ENCODE peak calls at places on chromosomes 5 and 9, in nine cellular contexts. D, C, Z, U, P, N, W, B and T are unnamed samples.

GRCh38 chr9:23683021-23683431 is 143.0 kb downstream of the ELAVL2 start:
- DNase-seq in B (peak), N (no peak), D (no peak), Z (no peak), P (no peak), W (no peak), U (no peak), C (no peak), T (peak)

GRCh38 chr5:169591636-169592035 is 8.1 kb downstream of the SPDL1 start:
- DNase-seq in N (no peak), P (no peak), U (no peak), Z (no peak), W (peak), C (no peak), D (no peak), B (peak), T (no peak)

GRCh38 chr9:4662989-4663792 is 1.1 kb downstream of the PLPP6 start:
- DNase-seq in N (no peak), D (no peak), W (no peak), Z (no peak), U (no peak), B (peak), P (no peak), C (peak), T (peak)

GRCh38 chr9:106830527-106831140 is 32.3 kb upstream of the ZNF462 start:
- DNase-seq in U (no peak), C (no peak), P (no peak), W (no peak), N (no peak), B (peak), Z (no peak), D (no peak), T (peak)

GRCh38 chr9:122498883-122499288 is 11.7 kb upstream of the OR1J2 start:
- DNase-seq in W (peak), P (peak), Z (peak), U (no peak), C (no peak), N (no peak), D (no peak), B (peak), T (peak)

GRCh38 chr5:54825005-54825404 is 160.4 kb downstream of the ESM1 start:
- DNase-seq in W (no peak), B (peak), C (no peak), D (no peak), Z (no peak), N (no peak), P (no peak), U (no peak), T (no peak)

GRCh38 chr5:77851229-77852067 is 75.3 kb upstream of the TBCA start:
- DNase-seq in P (no peak), N (no peak), Z (no peak), C (peak), D (no peak), B (peak), U (no peak), W (no peak), T (no peak)

GRCh38 chr5:43313854-43314457 is 744 bp upstream of the HMGCS1 start:
- DNase-seq in U (no peak), P (no peak), W (no peak), D (no peak), Z (no peak), N (no peak), C (no peak), B (no peak), T (no peak)

GRCh38 chr5:1800470-1801060 is 642 bp upstream of the NDUFS6 start:
- DNase-seq in B (peak), W (no peak), P (no peak), Z (no peak), C (no peak), N (no peak), D (no peak), U (peak), T (peak)

GRCh38 chr5:537621-538071 is 13.4 kb upstream of the SLC9A3 start:
- DNase-seq in N (no peak), Z (no peak), U (no peak), D (no peak), P (no peak), W (no peak), C (no peak), B (no peak), T (no peak)

GRCh38 chr9:119802621-119803020 is 433.4 kb upstream of the BRINP1 start:
- DNase-seq in W (peak), D (peak), B (no peak), P (no peak), Z (no peak), U (no peak), C (no peak), N (no peak), T (no peak)

GRCh38 chr5:31531543-31531887 is 378 bp downstream of the DROSHA start:
- DNase-seq in C (peak), N (no peak), D (no peak), Z (no peak), U (peak), P (no peak), W (no peak), B (peak), T (peak)

GRCh38 chr9:106334081-106334480 is 528.9 kb upstream of the ZNF462 start:
- DNase-seq in U (no peak), Z (no peak), P (no peak), C (no peak), W (no peak), B (no peak), N (no peak), D (no peak), T (no peak)

GRCh38 chr5:34716986-34717385 is 60.9 kb downstream of the RAI14 start:
- DNase-seq in Z (no peak), C (no peak), N (no peak), B (peak), U (no peak), W (no peak), D (no peak), P (no peak), T (no peak)

GRCh38 chr9:136222166-136222895 is 17.4 kb upstream of the LHX3 start:
- DNase-seq in U (no peak), N (no peak), P (no peak), C (no peak), D (no peak), B (no peak), W (no peak), Z (no peak), T (no peak)

GRCh38 chr5:83715316-83716060 is 5.2 kb downstream of the HAPLN1 start:
- DNase-seq in Z (no peak), U (no peak), N (no peak), P (no peak), W (no peak), C (peak), D (no peak), B (no peak), T (peak)

GRCh38 chr5:103561670-103562069 is 919 bp downstream of the NUDT12 start:
- DNase-seq in Z (no peak), U (no peak), N (no peak), D (no peak), W (no peak), B (peak), C (no peak), P (no peak), T (peak)

GRCh38 chr5:26487553-26487952 is 550.8 kb downstream of the CDH9 start:
- DNase-seq in W (no peak), D (no peak), P (no peak), Z (no peak), N (no peak), B (no peak), C (no peak), U (no peak), T (no peak)

GRCh38 chr5:127757576-127757975 is 54.4 kb downstream of the CCDC192 start:
- DNase-seq in U (no peak), W (peak), Z (no peak), B (peak), D (peak), C (peak), N (no peak), P (peak), T (peak)

GRCh38 chr5:65072836-65073620 is 304.3 kb downstream of the CWC27 start:
- DNase-seq in D (no peak), W (peak), P (no peak), N (no peak), Z (no peak), U (no peak), C (peak), B (peak), T (peak)

GRCh38 chr5:146188358-146188757 is 5.9 kb upstream of the LARS1 start:
- DNase-seq in D (no peak), W (peak), Z (no peak), B (no peak), P (no peak), N (no peak), C (peak), U (no peak), T (peak)

GRCh38 chr5:149172261-149172660 is 31.0 kb downstream of the ABLIM3 start:
- DNase-seq in Z (no peak), N (no peak), B (peak), C (peak), U (no peak), D (no peak), P (no peak), W (peak), T (peak)

GRCh38 chr5:83711982-83712601 is 8.6 kb downstream of the HAPLN1 start:
- DNase-seq in P (no peak), N (no peak), C (peak), W (no peak), U (no peak), Z (peak), D (no peak), B (peak), T (peak)

GRCh38 chr9:74281674-74282073 is 215.5 kb upstream of the RORB start:
- DNase-seq in B (no peak), N (no peak), U (no peak), C (peak), D (no peak), W (no peak), Z (no peak), P (no peak), T (peak)

GRCh38 chr5:74647096-74647495 is 6.6 kb upstream of the ENC1 start:
- DNase-seq in Z (no peak), D (no peak), N (no peak), W (no peak), C (no peak), P (no peak), B (no peak), U (no peak), T (no peak)